ENCODE peak calls at places on chromosomes 7 and 10, in ten cellular contexts. V is gastrocnemius medialis; G is CD4-positive, alpha-beta memory T cell; L is Peyer's patch; H is H9; A is mesenchymal stem cell; O is cardiac muscle cell; T is PC-3; B is psoas muscle; Q is RWPE2. W is an unnamed sample.

GRCh38 chr7:19117081-19117869 is at the start of gene TWIST1:
- DNase-seq in L (no peak), A (peak; percentile 91), T (peak; percentile 77), H (peak; percentile 88), G (no peak), O (peak; percentile 89), Q (no peak), V (no peak), B (peak; percentile 60), W (peak; percentile 76)

GRCh38 chr7:114155106-114155765 is 236.4 kb upstream of the PPP1R3A start:
- DNase-seq in G (no peak), V (no peak), A (no peak), H (no peak), B (no peak), T (no peak), O (no peak), Q (no peak), L (no peak), W (no peak)

GRCh38 chr7:55177589-55178261 is 158.9 kb downstream of the EGFR start:
- DNase-seq in L (no peak), H (no peak), O (no peak), T (no peak), A (no peak), Q (peak; percentile 32), G (no peak), V (peak; percentile 11), B (no peak), W (no peak)

GRCh38 chr7:91083855-91084644 is 180.2 kb upstream of the FZD1 start:
- DNase-seq in A (no peak), G (no peak), B (no peak), H (no peak), Q (no peak), T (peak; percentile 4), V (no peak), L (no peak), O (no peak), W (no peak)

GRCh38 chr7:159026271-159027047 is 118.2 kb downstream of the VIPR2 start:
- DNase-seq in V (no peak), L (no peak), T (no peak), O (no peak), G (no peak), A (no peak), B (no peak), H (peak; percentile 30), Q (no peak), W (peak; percentile 76)

GRCh38 chr10:54284526-54285193 is 516.4 kb downstream of the PCDH15 start:
- DNase-seq in T (peak; percentile 72), G (no peak), Q (no peak), L (no peak), O (no peak), A (peak; percentile 1), B (no peak), H (no peak), V (no peak), W (no peak)

GRCh38 chr7:100603697-100604077 is 1.5 kb downstream of the PCOLCE start:
- DNase-seq in V (no peak), O (peak; percentile 42), A (peak; percentile 69), B (no peak), T (no peak), Q (no peak), H (no peak), L (no peak), G (no peak), W (no peak)

GRCh38 chr7:3297105-3297819 is 3.8 kb upstream of the SDK1 start:
- DNase-seq in Q (no peak), L (no peak), B (no peak), V (no peak), T (no peak), H (no peak), G (no peak), O (no peak), A (no peak), W (no peak)

GRCh38 chr7:144738708-144739314 is 97.0 kb downstream of the TPK1 start:
- DNase-seq in Q (no peak), L (no peak), O (peak; percentile 46), B (no peak), H (no peak), A (peak; percentile 7), T (peak; percentile 52), G (peak; percentile 33), V (no peak), W (no peak)

GRCh38 chr7:34675749-34676374 is 17.8 kb downstream of the NPSR1 start:
- DNase-seq in Q (no peak), G (no peak), L (no peak), O (peak; percentile 43), B (no peak), A (peak; percentile 9), T (peak; percentile 49), H (peak; percentile 49), V (no peak), W (no peak)

GRCh38 chr7:2100278-2101205 is 132.2 kb downstream of the MAD1L1 start:
- DNase-seq in T (peak; percentile 7), V (no peak), B (no peak), H (no peak), G (no peak), L (no peak), A (no peak), Q (no peak), O (peak; percentile 75), W (no peak)

GRCh38 chr10:126376956-126377355 is 11.3 kb downstream of the ADAM12 start:
- DNase-seq in L (no peak), A (peak; percentile 58), B (no peak), V (no peak), O (no peak), G (no peak), H (no peak), T (peak; percentile 85), Q (no peak), W (no peak)

GRCh38 chr10:126384269-126384873 is 3.9 kb downstream of the ADAM12 start:
- DNase-seq in V (no peak), L (no peak), Q (no peak), O (no peak), T (peak; percentile 77), H (no peak), G (no peak), A (peak; percentile 78), B (no peak), W (no peak)

GRCh38 chr10:126375926-126376554 is 12.2 kb downstream of the ADAM12 start:
- DNase-seq in L (no peak), H (no peak), Q (no peak), T (peak; percentile 55), A (no peak), B (no peak), G (no peak), O (no peak), V (no peak), W (no peak)

GRCh38 chr10:126375299-126375698 is 13.0 kb downstream of the ADAM12 start:
- DNase-seq in A (no peak), L (no peak), O (no peak), T (no peak), Q (no peak), H (no peak), G (no peak), B (no peak), V (no peak), W (no peak)

GRCh38 chr10:126380352-126381076 is 7.8 kb downstream of the ADAM12 start:
- DNase-seq in V (no peak), A (no peak), T (no peak), Q (no peak), B (no peak), L (no peak), G (no peak), O (no peak), H (no peak), W (no peak)
- H3K4me1 ChIP-seq in V (no peaks in the 10 kb centered on the region), A (peaks cover 1% of the 10 kb centered on the region), T (peaks cover 40% of the 10 kb centered on the region), Q (peaks cover 12% of the 10 kb centered on the region), B (no peaks in the 10 kb centered on the region), L (no peaks in the 10 kb centered on the region), G (no peaks in the 10 kb centered on the region), O (no peaks in the 10 kb centered on the region), H (no peaks in the 10 kb centered on the region), W (no peaks in the 10 kb centered on the region)

GRCh38 chr10:122859527-122859926 is 13.9 kb upstream of the CUZD1 start:
- DNase-seq in V (no peak), O (no peak), B (no peak), A (no peak), Q (no peak), G (no peak), H (no peak), T (no peak), L (no peak), W (no peak)

GRCh38 chr10:122863796-122864592 is 15.4 kb downstream of the FAM24B start:
- DNase-seq in O (no peak), G (no peak), B (no peak), T (no peak), H (no peak), L (no peak), V (no peak), A (no peak), Q (no peak), W (no peak)

GRCh38 chr10:122861724-122862161 is 16.1 kb upstream of the CUZD1 start:
- DNase-seq in T (peak; percentile 62), V (no peak), A (peak; percentile 14), B (no peak), L (no peak), G (no peak), H (no peak), O (no peak), Q (no peak), W (no peak)

GRCh38 chr10:122864901-122865300 is 14.5 kb downstream of the FAM24B start:
- DNase-seq in O (no peak), Q (no peak), A (no peak), T (peak; percentile 84), B (no peak), G (no peak), L (no peak), V (no peak), H (no peak), W (no peak)

GRCh38 chr10:122863216-122863615 is 16.2 kb downstream of the FAM24B start:
- DNase-seq in T (no peak), V (no peak), L (no peak), A (no peak), B (no peak), G (no peak), O (no peak), H (no peak), Q (no peak), W (no peak)
- H3K27ac ChIP-seq in T (no peak overlapping the region), V (no peak overlapping the region), L (no peak overlapping the region), A (no peak overlapping the region), B (no peak overlapping the region), G (no peak overlapping the region), O (no peak overlapping the region), H (no peak overlapping the region), Q (peak overlapping the region; percentile 91), W (no peak overlapping the region)

GRCh38 chr7:143380264-143380645 is 890 bp upstream of the ZYX start:
- DNase-seq in O (peak; percentile 90), B (peak; percentile 88), H (peak; percentile 87), V (peak; percentile 82), L (peak; percentile 94), A (peak; percentile 88), T (peak; percentile 79), Q (no peak), G (peak; percentile 83), W (peak; percentile 91)
- H3K4me1 ChIP-seq in O (peaks cover 18% of the 10 kb centered on the region), B (peaks cover 47% of the 10 kb centered on the region), H (peaks cover 5% of the 10 kb centered on the region), V (peaks cover 44% of the 10 kb centered on the region), L (no peaks in the 10 kb centered on the region), A (peaks cover 31% of the 10 kb centered on the region), T (peaks cover 55% of the 10 kb centered on the region), Q (peaks cover 22% of the 10 kb centered on the region), G (peaks cover 70% of the 10 kb centered on the region), W (peaks cover 26% of the 10 kb centered on the region)

DNA sequence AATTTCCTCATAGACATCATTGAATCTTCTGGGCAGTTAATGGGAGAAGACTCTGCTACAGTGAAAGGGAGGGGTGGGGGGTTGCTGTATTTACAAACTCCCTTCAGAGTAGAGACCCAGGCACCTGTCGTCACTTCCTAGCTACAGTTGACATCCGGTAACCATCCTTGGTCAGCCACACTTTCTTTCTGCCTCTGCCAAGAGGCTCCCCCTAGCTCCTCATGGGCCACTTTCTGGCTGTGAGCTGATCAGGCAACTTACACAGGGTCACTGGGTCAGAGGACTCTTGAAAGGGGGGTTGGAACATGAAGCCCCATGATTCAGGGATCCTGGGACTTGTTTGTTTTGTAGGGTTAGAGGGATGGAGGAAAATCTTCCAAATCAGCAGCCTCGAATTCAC is 1.2 kb downstream of the TECPR1 start:
- DNase-seq in G (peak; percentile 62), Q (no peak), L (no peak), T (peak; percentile 21), V (no peak), B (no peak), A (no peak), H (no peak), O (no peak), W (no peak)
- H3K27ac ChIP-seq in G (peak overlapping the region; percentile 82), Q (peak overlapping the region; percentile 26), L (peak overlapping the region; percentile 92), T (peak overlapping the region; percentile 65), V (peak overlapping the region; percentile 85), B (peak overlapping the region; percentile 84), A (no peak overlapping the region), H (no peak overlapping the region), O (no peak overlapping the region), W (peak overlapping the region; percentile 75)